ENCODE peak calls at places on chromosomes 5 and 9, in six cellular contexts. K, R, I, G, P and V are unnamed samples.
A peak's percentile ranks its signal among the peaks of the same experiment; 100 is the strongest.

GRCh38 chr5:135821061-135821781 is 13.2 kb upstream of the SLC25A48 start:
- DNase-seq in R (no peak), P (no peak), K (no peak), G (no peak), I (no peak), V (no peak)

GRCh38 chr5:151123897-151124751 is 33.5 kb downstream of the ANXA6 start:
- DNase-seq in K (peak; percentile 89), I (peak; percentile 67), P (peak; percentile 96), G (no peak), R (no peak), V (no peak)

GRCh38 chr5:74205745-74206570 is 434.6 kb downstream of the ENC1 start:
- DNase-seq in K (no peak), G (no peak), I (no peak), P (no peak), R (no peak), V (no peak)

GRCh38 chr9:136764301-136764891 is at the start of gene LCN15:
- DNase-seq in I (no peak), P (no peak), R (no peak), K (no peak), G (no peak), V (no peak)

GRCh38 chr5:55993013-55993412 is 1.8 kb downstream of the IL6ST start:
- DNase-seq in K (peak; percentile 27), R (peak; percentile 33), P (no peak), G (no peak), I (no peak), V (peak; percentile 47)

GRCh38 chr9:37085233-37085632 is 35.1 kb upstream of the ZCCHC7 start:
- DNase-seq in I (no peak), K (no peak), G (no peak), P (no peak), R (no peak), V (no peak)

GRCh38 chr5:130350131-130350530 is 445.9 kb downstream of the CHSY3 start:
- DNase-seq in P (no peak), R (no peak), I (no peak), K (no peak), G (no peak), V (no peak)

GRCh38 chr5:67105270-67105669 is 91.3 kb downstream of the CD180 start:
- DNase-seq in I (no peak), R (no peak), K (no peak), P (no peak), G (no peak), V (no peak)